ENCODE peak calls at places on chromosomes 7 and 10, in six cellular contexts. One of them, this sample, is unnamed.

GRCh38 chr10:110500515-110500905 is 2.8 kb downstream of the DUSP5 start:
- DNase-seq in NCI-H1092 treated with DMSO at 0.1 percent for 48 hours: no peak
- DNase-seq in T-helper 1 cell: peak; percentile 25
- DNase-seq in Calu3: no peak
- DNase-seq in AG04450: no peak
- DNase-seq in pancreas: no peak
- DNase-seq in this sample: no peak

GRCh38 chr10:117216611-117217195 is 19.4 kb downstream of the KCNK18 start:
- DNase-seq in AG04450: peak; percentile 29
- DNase-seq in T-helper 1 cell: peak; percentile 58
- DNase-seq in NCI-H1092 treated with DMSO at 0.1 percent for 48 hours: peak; percentile 10
- DNase-seq in pancreas: peak; percentile 56
- DNase-seq in Calu3: peak; percentile 75
- DNase-seq in this sample: peak; percentile 65

GRCh38 chr7:39453743-39454355 is 112.4 kb upstream of the YAE1 start:
- DNase-seq in T-helper 1 cell: peak; percentile 51
- DNase-seq in NCI-H1092 treated with DMSO at 0.1 percent for 48 hours: peak; percentile 18
- DNase-seq in Calu3: peak; percentile 76
- DNase-seq in AG04450: peak; percentile 21
- DNase-seq in pancreas: peak; percentile 24
- DNase-seq in this sample: peak; percentile 62

GRCh38 chr10:71980181-71981023 is 16.2 kb downstream of the CHST3 start:
- DNase-seq in T-helper 1 cell: no peak
- DNase-seq in NCI-H1092 treated with DMSO at 0.1 percent for 48 hours: no peak
- DNase-seq in Calu3: no peak
- DNase-seq in AG04450: no peak
- DNase-seq in pancreas: no peak
- DNase-seq in this sample: no peak

GRCh38 chr7:137001478-137001877 is 133.0 kb downstream of the CHRM2 start:
- DNase-seq in NCI-H1092 treated with DMSO at 0.1 percent for 48 hours: no peak
- DNase-seq in T-helper 1 cell: no peak
- DNase-seq in Calu3: no peak
- DNase-seq in pancreas: no peak
- DNase-seq in AG04450: no peak
- DNase-seq in this sample: no peak

GRCh38 chr10:22681301-22681700 is 33.1 kb downstream of the PIP4K2A start:
- DNase-seq in NCI-H1092 treated with DMSO at 0.1 percent for 48 hours: no peak
- DNase-seq in pancreas: no peak
- DNase-seq in AG04450: no peak
- DNase-seq in T-helper 1 cell: no peak
- DNase-seq in Calu3: no peak
- DNase-seq in this sample: no peak

GRCh38 chr10:124629410-124629809 is 114.8 kb downstream of the FAM53B start:
- DNase-seq in T-helper 1 cell: no peak
- DNase-seq in pancreas: no peak
- DNase-seq in NCI-H1092 treated with DMSO at 0.1 percent for 48 hours: no peak
- DNase-seq in Calu3: no peak
- DNase-seq in AG04450: no peak
- DNase-seq in this sample: no peak

GRCh38 chr10:45155784-45156183 is 155.1 kb downstream of the ZNF22 start:
- DNase-seq in pancreas: no peak
- DNase-seq in NCI-H1092 treated with DMSO at 0.1 percent for 48 hours: no peak
- DNase-seq in Calu3: peak; percentile 13
- DNase-seq in T-helper 1 cell: no peak
- DNase-seq in AG04450: no peak
- DNase-seq in this sample: no peak

GRCh38 chr10:35613597-35614226 is 8.6 kb downstream of the GJD4 start:
- DNase-seq in T-helper 1 cell: no peak
- DNase-seq in NCI-H1092 treated with DMSO at 0.1 percent for 48 hours: no peak
- DNase-seq in Calu3: no peak
- DNase-seq in AG04450: no peak
- DNase-seq in pancreas: no peak
- DNase-seq in this sample: no peak

GRCh38 chr7:76054129-76055120 is 6.5 kb downstream of the MDH2 start:
- DNase-seq in pancreas: no peak
- DNase-seq in AG04450: peak; percentile 44
- DNase-seq in Calu3: no peak
- DNase-seq in NCI-H1092 treated with DMSO at 0.1 percent for 48 hours: no peak
- DNase-seq in T-helper 1 cell: no peak
- DNase-seq in this sample: no peak

GRCh38 chr10:114362831-114363355 is 41.4 kb downstream of the AFAP1L2 start:
- DNase-seq in Calu3: no peak
- DNase-seq in T-helper 1 cell: no peak
- DNase-seq in pancreas: no peak
- DNase-seq in NCI-H1092 treated with DMSO at 0.1 percent for 48 hours: no peak
- DNase-seq in AG04450: no peak
- DNase-seq in this sample: no peak

GRCh38 chr7:43639858-43640491 is 57.1 kb downstream of the STK17A start:
- DNase-seq in pancreas: peak; percentile 67
- DNase-seq in Calu3: peak; percentile 41
- DNase-seq in NCI-H1092 treated with DMSO at 0.1 percent for 48 hours: peak; percentile 98
- DNase-seq in AG04450: no peak
- DNase-seq in T-helper 1 cell: no peak
- DNase-seq in this sample: peak; percentile 61

GRCh38 chr10:60827791-60828488 is 49.7 kb downstream of the CDK1 start:
- DNase-seq in T-helper 1 cell: no peak
- DNase-seq in AG04450: no peak
- DNase-seq in pancreas: no peak
- DNase-seq in Calu3: no peak
- DNase-seq in NCI-H1092 treated with DMSO at 0.1 percent for 48 hours: no peak
- DNase-seq in this sample: no peak

This sample was measured in transverse colon.